ENCODE peak calls at places on chromosome 11, in seven cellular contexts. U is prostate gland, D is GM23248, W is ovary, V is transverse colon, K is mammary epithelial cell, O is tibial nerve. F is an unnamed sample.

GRCh38 chr11:76419896-76420295 is 24.9 kb upstream of the EMSY start:
- DNase-seq in U (no peak), D (peak), W (no peak), V (no peak), K (no peak), O (no peak), F (no peak)

GRCh38 chr11:75490221-75491181 is 35.2 kb downstream of the GDPD5 start:
- DNase-seq in U (no peak), D (peak), W (no peak), V (no peak), K (peak), O (no peak), F (no peak)

GRCh38 chr11:108498046-108498815 is at the start of gene POGLUT3:
- DNase-seq in U (peak), D (peak), W (peak), V (peak), K (no peak), O (peak), F (peak)

GRCh38 chr11:8809605-8810272 is 101.2 kb upstream of the AKIP1 start:
- DNase-seq in U (no peak), D (peak), W (no peak), V (no peak), K (no peak), O (no peak), F (peak)

GRCh38 chr11:56151376-56151775 is 8.7 kb downstream of the OR8K5 start:
- DNase-seq in U (no peak), D (no peak), W (no peak), V (no peak), K (no peak), O (no peak), F (no peak)

GRCh38 chr11:36264601-36265344 is 24.5 kb downstream of the COMMD9 start:
- DNase-seq in U (no peak), D (no peak), W (no peak), V (no peak), K (no peak), O (no peak), F (no peak)

GRCh38 chr11:72772059-72772458 is 19.9 kb upstream of the ARAP1 start:
- DNase-seq in U (no peak), D (no peak), W (no peak), V (no peak), K (no peak), O (no peak), F (no peak)

GRCh38 chr11:129425214-129425613 is 49.6 kb downstream of the BARX2 start:
- DNase-seq in U (no peak), D (no peak), W (no peak), V (no peak), K (no peak), O (no peak), F (no peak)

GRCh38 chr11:15901046-15901445 is 455.3 kb downstream of the SOX6 start:
- DNase-seq in U (no peak), D (no peak), W (no peak), V (no peak), K (no peak), O (no peak), F (peak)

GRCh38 chr11:84260862-84261261 is 974.7 kb upstream of the CCDC90B start:
- DNase-seq in U (no peak), D (peak), W (no peak), V (no peak), K (no peak), O (no peak), F (no peak)

GRCh38 chr11:64880240-64881001 is 2.0 kb upstream of the EHD1 start:
- DNase-seq in U (no peak), D (no peak), W (no peak), V (no peak), K (no peak), O (peak), F (peak)

GRCh38 chr11:45798793-45799441 is 6.0 kb upstream of the SLC35C1 start:
- DNase-seq in U (peak), D (no peak), W (no peak), V (no peak), K (no peak), O (no peak), F (no peak)

GRCh38 chr11:73210916-73211667 is 7.0 kb upstream of the P2RY2 start:
- DNase-seq in U (no peak), D (no peak), W (no peak), V (no peak), K (no peak), O (no peak), F (no peak)

GRCh38 chr11:45959851-45960250 is 37.4 kb downstream of the LARGE2 start:
- DNase-seq in U (no peak), D (peak), W (no peak), V (no peak), K (peak), O (no peak), F (no peak)

GRCh38 chr11:48018561-48019229 is 38.3 kb downstream of the PTPRJ start:
- DNase-seq in U (no peak), D (no peak), W (no peak), V (no peak), K (no peak), O (no peak), F (no peak)

GRCh38 chr11:35389112-35389511 is 30.2 kb downstream of the SLC1A2 start:
- DNase-seq in U (no peak), D (no peak), W (no peak), V (no peak), K (no peak), O (no peak), F (no peak)

GRCh38 chr11:120121914-120122473 is 15.9 kb downstream of the TRIM29 start:
- DNase-seq in U (no peak), D (no peak), W (no peak), V (peak), K (peak), O (peak), F (no peak)

GRCh38 chr11:111349191-111349695 is 29.8 kb downstream of the POU2AF1 start:
- DNase-seq in U (no peak), D (no peak), W (no peak), V (no peak), K (no peak), O (no peak), F (no peak)

GRCh38 chr11:12803086-12803826 is 129.0 kb downstream of the TEAD1 start:
- DNase-seq in U (no peak), D (peak), W (no peak), V (no peak), K (peak), O (no peak), F (no peak)

GRCh38 chr11:34387653-34388052 is 29.8 kb upstream of the ABTB2 start:
- DNase-seq in U (no peak), D (no peak), W (no peak), V (no peak), K (no peak), O (no peak), F (no peak)

GRCh38 chr11:7251836-7252682 is at the start of gene SYT9:
- DNase-seq in U (peak), D (peak), W (peak), V (peak), K (peak), O (no peak), F (peak)

GRCh38 chr11:77884186-77884828 is 63.4 kb downstream of the AAMDC start:
- DNase-seq in U (no peak), D (peak), W (no peak), V (no peak), K (no peak), O (no peak), F (no peak)

GRCh38 chr11:353315-353857 is 15.9 kb upstream of the B4GALNT4 start:
- DNase-seq in U (peak), D (peak), W (peak), V (peak), K (no peak), O (peak), F (peak)

GRCh38 chr11:123381817-123382554 is 48.1 kb upstream of the GRAMD1B start:
- DNase-seq in U (no peak), D (no peak), W (no peak), V (no peak), K (no peak), O (no peak), F (no peak)

GRCh38 chr11:62400760-62401159 is 18.1 kb upstream of the SCGB1A1 start:
- DNase-seq in U (peak), D (peak), W (peak), V (peak), K (no peak), O (peak), F (peak)
- H3K27ac ChIP-seq in U (peak), D (peak), W (peak), V (peak), K (no peak), O (peak), F (no peak)

GRCh38 chr11:69034123-69034522 is 14.6 kb upstream of the TPCN2 start:
- DNase-seq in U (no peak), D (no peak), W (no peak), V (no peak), K (no peak), O (no peak), F (no peak)

GRCh38 chr11:69035150-69035958 is 13.4 kb upstream of the TPCN2 start:
- DNase-seq in U (no peak), D (no peak), W (peak), V (no peak), K (no peak), O (no peak), F (peak)

GRCh38 chr11:69037074-69037473 is 11.7 kb upstream of the TPCN2 start:
- DNase-seq in U (no peak), D (no peak), W (no peak), V (no peak), K (no peak), O (no peak), F (no peak)

GRCh38 chr11:69033431-69033830 is 15.3 kb upstream of the TPCN2 start:
- DNase-seq in U (no peak), D (no peak), W (no peak), V (no peak), K (no peak), O (no peak), F (no peak)

GRCh38 chr11:69035959-69036340 is 12.8 kb upstream of the TPCN2 start:
- DNase-seq in U (no peak), D (no peak), W (peak), V (no peak), K (no peak), O (peak), F (peak)
- H3K27ac ChIP-seq in U (peak), D (no peak), W (peak), V (peak), K (no peak), O (peak), F (peak)

GRCh38 chr11:118609380-118610219 is 2.2 kb downstream of the PHLDB1 start:
- DNase-seq in U (no peak), D (peak), W (peak), V (no peak), K (no peak), O (no peak), F (no peak)

GRCh38 chr11:118612378-118612777 is 5.0 kb downstream of the PHLDB1 start:
- DNase-seq in U (no peak), D (peak), W (peak), V (no peak), K (no peak), O (no peak), F (no peak)

GRCh38 chr11:118608268-118609214 is 1.1 kb downstream of the PHLDB1 start:
- DNase-seq in U (no peak), D (peak), W (peak), V (peak), K (peak), O (peak), F (peak)

GRCh38 chr11:118610220-118610772 is 2.9 kb downstream of the PHLDB1 start:
- DNase-seq in U (no peak), D (peak), W (peak), V (no peak), K (no peak), O (no peak), F (no peak)

GRCh38 chr11:118610773-118611432 is 3.5 kb downstream of the PHLDB1 start:
- DNase-seq in U (peak), D (peak), W (peak), V (peak), K (peak), O (peak), F (peak)
- H3K27ac ChIP-seq in U (peak), D (peak), W (peak), V (peak), K (no peak), O (peak), F (peak)

GRCh38 chr11:44607987-44608386 is 42.5 kb downstream of the CD82 start:
- DNase-seq in U (peak), D (peak), W (no peak), V (no peak), K (no peak), O (no peak), F (no peak)

GRCh38 chr11:44608654-44609027 is 43.2 kb downstream of the CD82 start:
- DNase-seq in U (no peak), D (no peak), W (no peak), V (no peak), K (no peak), O (no peak), F (no peak)

GRCh38 chr11:44610556-44610955 is 45.1 kb downstream of the CD82 start:
- DNase-seq in U (no peak), D (no peak), W (no peak), V (no peak), K (no peak), O (no peak), F (no peak)

GRCh38 chr11:44609783-44610155 is 44.3 kb downstream of the CD82 start:
- DNase-seq in U (no peak), D (no peak), W (no peak), V (no peak), K (no peak), O (no peak), F (no peak)

DNA sequence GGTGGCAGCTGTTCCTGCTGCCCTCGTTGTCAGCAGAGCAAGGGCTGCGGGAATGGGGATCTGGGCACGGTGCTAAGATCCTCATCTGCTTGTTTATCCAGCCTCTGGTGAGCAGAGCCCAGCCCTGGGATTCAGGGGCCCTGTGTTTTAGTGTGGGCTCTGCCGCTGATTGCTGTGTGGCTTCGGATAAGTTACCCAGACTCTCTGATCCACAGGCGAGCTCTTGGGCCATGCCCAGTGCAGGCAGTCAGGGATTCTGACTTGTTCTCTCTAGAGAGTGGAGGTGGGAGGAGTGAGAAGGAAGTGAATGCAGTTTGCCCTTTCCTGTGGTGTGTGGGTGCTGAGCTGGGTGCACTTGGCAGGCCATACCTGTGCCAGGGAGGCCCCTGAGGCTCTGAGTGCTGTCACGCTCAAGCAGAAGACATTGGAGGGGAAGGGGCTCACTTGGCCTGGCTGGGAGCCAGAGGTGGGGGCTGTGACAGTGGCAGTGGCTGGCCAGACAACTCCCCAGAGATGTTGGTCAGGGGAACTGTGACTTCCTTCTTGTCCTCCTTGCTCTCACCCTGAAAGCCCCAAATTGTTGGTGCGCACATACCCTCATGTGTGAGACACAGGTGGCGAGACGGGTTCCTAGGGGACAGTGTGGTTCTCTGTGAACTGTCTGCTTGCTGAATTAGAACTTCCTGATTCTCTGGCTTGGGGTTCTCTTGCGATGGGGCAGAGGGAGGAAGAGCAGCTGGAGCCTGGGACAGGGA is 43.7 kb downstream of the CD82 start:
- DNase-seq in U (no peak), D (peak), W (no peak), V (peak), K (no peak), O (no peak), F (no peak)
- H3K27ac ChIP-seq in U (no peak), D (no peak), W (no peak), V (no peak), K (no peak), O (no peak), F (no peak)

DNA sequence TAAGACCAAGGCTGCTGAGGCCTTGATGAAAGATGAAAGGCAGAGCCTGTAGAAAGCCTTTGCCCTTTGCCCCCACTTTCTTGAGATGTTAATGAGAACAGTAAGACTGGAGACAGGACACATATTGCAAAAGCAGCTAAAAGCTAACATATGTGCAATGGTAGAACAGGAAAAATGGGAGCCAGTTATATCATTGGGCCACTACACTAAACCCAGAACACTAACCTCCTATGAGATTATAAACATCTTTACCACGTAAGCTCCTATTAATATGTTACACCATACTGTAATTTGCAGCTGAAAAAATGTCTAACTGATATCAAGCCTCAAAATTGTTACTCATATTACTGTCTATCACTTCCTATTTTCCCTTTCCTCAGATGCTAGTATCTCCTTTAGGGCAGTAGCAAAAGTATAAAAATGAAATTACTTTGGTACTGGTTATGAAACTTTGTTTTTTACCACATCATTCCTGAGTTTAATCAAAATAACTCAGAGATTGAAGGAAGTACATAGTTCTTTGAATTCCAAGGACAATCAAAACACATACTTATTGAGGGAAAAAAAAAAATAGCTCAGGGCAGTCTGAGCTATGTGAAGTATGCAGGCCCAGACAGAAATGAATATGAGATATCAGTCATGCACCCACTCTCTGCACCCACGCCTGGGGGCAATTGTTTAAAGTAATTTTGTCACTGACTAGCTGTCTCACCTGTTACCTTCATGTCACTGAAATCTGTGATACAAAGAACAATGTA is 9.1 kb downstream of the HPS5 start:
- DNase-seq in U (no peak), D (peak), W (no peak), V (no peak), K (peak), O (no peak), F (no peak)
- H3K27ac ChIP-seq in U (no peak), D (peak), W (peak), V (no peak), K (peak), O (peak), F (peak)

F was measured in testis.